ENCODE peak calls at places on chromosomes 12 and 14, in seven cellular contexts. M is fibroblast of pulmonary artery, L is foreskin fibroblast, R is mucosa of descending colon, U is astrocyte of the spinal cord, X is cardiac muscle cell, K is neural progenitor cell. A is an unnamed sample.

GRCh38 chr14:79473676-79474075 is 737.6 kb downstream of the DIO2 start:
- DNase-seq in R (no peak), M (no peak), U (no peak), K (peak), X (no peak), L (no peak), A (peak)

GRCh38 chr12:10623131-10623530 is 9.7 kb upstream of the MAGOHB start:
- DNase-seq in R (no peak), K (no peak), X (no peak), U (no peak), L (peak), M (no peak), A (no peak)

GRCh38 chr12:19453961-19454360 is 14.7 kb downstream of the AEBP2 start:
- DNase-seq in U (no peak), R (no peak), L (no peak), K (peak), X (no peak), M (no peak), A (no peak)

GRCh38 chr12:89070603-89071002 is 281.7 kb downstream of the DUSP6 start:
- DNase-seq in M (no peak), L (no peak), X (no peak), U (no peak), R (no peak), K (no peak), A (no peak)

GRCh38 chr12:104263580-104264358 is 39.8 kb upstream of the EID3 start:
- DNase-seq in K (no peak), R (no peak), U (no peak), M (peak), X (no peak), L (peak), A (peak)

GRCh38 chr12:459430-460258 is at the start of gene B4GALNT3:
- DNase-seq in X (peak), R (peak), U (no peak), L (peak), K (peak), M (peak), A (no peak)

GRCh38 chr14:63652406-63652805 is 10.7 kb upstream of the WDR89 start:
- DNase-seq in X (no peak), R (no peak), U (no peak), M (no peak), K (no peak), L (no peak), A (no peak)

GRCh38 chr12:72729451-72730010 is 457.4 kb downstream of the TRHDE start:
- DNase-seq in R (no peak), M (no peak), L (no peak), K (no peak), U (no peak), X (no peak), A (no peak)

GRCh38 chr14:98177551-98177950 is 1094.4 kb downstream of the BCL11B start:
- DNase-seq in K (no peak), X (no peak), L (no peak), U (no peak), R (no peak), M (no peak), A (no peak)

GRCh38 chr12:120373683-120374082 is 4.7 kb upstream of the MSI1 start:
- DNase-seq in X (no peak), M (no peak), R (no peak), U (no peak), K (no peak), L (no peak), A (no peak)

GRCh38 chr14:54597795-54598443 is 31.0 kb downstream of the SAMD4A start:
- DNase-seq in R (no peak), U (peak), M (no peak), L (peak), X (no peak), K (no peak), A (peak)

GRCh38 chr12:19971396-19971802 is 396.9 kb upstream of the PDE3A start:
- DNase-seq in M (peak), U (peak), R (no peak), X (peak), L (no peak), K (peak), A (peak)

GRCh38 chr12:122473543-122474323 is 27.0 kb downstream of the ZCCHC8 start:
- DNase-seq in X (no peak), K (no peak), U (no peak), L (peak), M (peak), R (no peak), A (peak)

GRCh38 chr14:72851660-72852059 is 42.2 kb downstream of the DPF3 start:
- DNase-seq in L (no peak), X (no peak), K (no peak), M (no peak), R (no peak), U (no peak), A (no peak)

DNA sequence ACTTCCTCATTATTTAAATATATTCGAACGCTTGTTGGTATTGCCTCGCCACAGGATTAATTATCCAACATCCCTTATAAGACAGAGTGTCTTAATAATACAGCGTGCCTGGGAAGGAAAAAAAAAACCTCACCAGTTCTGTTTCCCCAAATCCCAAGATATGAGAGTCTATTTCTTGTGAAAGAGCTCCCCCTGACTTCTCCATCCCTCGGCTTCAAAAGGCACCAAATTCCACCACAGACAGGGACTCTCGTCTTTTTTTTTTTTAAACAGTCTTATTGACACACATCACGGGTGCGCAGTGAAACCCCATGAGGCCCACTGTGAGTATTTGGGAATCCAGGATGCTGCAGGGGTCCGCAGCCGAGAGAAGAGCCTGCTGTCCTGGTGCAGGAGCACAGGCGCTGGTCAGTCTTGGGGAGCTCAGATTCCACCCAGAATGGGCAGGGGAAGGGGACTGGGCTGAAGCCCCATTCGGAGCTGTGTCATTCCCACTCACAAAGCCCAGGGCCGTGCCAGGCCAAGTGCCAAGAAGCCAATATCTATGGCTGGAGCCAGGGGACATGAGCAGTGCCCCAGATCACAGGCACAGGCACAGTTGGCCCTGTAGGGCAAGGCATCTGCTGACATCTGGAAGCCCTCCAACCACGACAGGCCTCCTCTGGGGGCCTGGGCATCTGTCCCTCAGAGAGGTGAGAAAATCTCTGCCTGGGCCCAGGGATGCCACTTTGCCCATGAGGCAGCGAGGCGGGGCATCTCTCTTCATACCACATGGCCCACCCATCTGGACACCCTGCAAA is 71.9 kb downstream of the BCL11B start:
- DNase-seq in K (no peak), M (no peak), L (no peak), X (no peak), U (no peak), R (no peak), A (no peak)
- TF ChIP-seq CTCF in K (peak), M (no peak), L (peak), X (no peak), U (peak), R (no peak), A (no peak)

GRCh38 chr12:85803231-85803630 is 33.0 kb downstream of the RASSF9 start:
- DNase-seq in U (no peak), K (no peak), L (peak), M (peak), R (no peak), X (no peak), A (peak)
- H3K4me3 ChIP-seq in U (no peak), K (no peak), L (no peak), M (no peak), R (no peak), X (no peak), A (no peak)

GRCh38 chr12:12821975-12822374 is 8.8 kb downstream of the DDX47 start:
- DNase-seq in U (no peak), L (no peak), X (no peak), K (no peak), M (no peak), R (no peak), A (no peak)
- TF ChIP-seq CTCF in U (no peak), L (no peak), X (no peak), K (no peak), M (no peak), R (no peak), A (no peak)

DNA sequence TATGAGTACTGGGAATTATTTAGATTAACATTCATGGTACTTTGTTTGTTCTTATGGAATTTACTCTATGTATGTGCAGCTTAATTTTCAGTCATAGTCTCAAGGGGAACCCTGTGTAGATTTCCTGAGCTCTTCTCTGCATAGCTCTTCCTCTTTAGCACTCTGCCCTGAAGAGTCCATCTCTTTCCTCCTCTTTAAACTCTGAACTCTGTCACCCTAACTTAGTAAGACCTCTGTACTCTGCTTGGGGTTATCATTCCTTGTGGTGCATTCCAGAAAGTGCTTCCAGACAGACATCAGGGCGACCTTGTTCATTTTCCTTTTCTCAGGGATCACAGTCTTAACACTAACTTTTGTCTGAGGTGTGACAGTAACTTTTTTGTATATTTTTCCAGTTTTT is 179.2 kb downstream of the RAD51B start:
- DNase-seq in U (no peak), R (no peak), X (no peak), K (no peak), M (no peak), L (peak), A (no peak)
- H3K4me3 ChIP-seq in U (no peak), R (no peak), X (no peak), K (no peak), M (no peak), L (no peak), A (no peak)

DNA sequence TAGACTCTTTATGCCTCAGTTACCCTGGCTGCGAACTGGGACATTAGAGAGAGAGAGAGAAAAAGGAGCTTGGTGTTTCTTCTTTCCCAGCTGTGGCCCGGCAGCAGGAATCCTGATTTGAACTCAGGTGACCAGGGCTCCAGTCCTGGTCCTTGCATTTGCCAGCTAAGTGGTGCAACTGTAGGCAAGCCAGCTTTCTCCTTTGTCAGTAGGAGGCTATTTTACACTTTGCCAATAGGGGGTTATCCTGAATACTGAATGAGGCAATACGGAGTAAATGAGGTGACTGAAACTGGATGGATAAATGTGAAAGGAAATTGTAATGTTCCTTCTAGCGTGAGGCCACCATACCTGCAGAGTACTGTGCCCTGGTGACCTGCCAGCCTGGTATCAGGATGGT is 27.8 kb downstream of the KCNA5 start:
- DNase-seq in K (no peak), X (no peak), U (no peak), L (no peak), M (no peak), R (no peak), A (no peak)
- TF ChIP-seq CTCF in K (peak), X (peak), U (no peak), L (no peak), M (no peak), R (no peak), A (no peak)

DNA sequence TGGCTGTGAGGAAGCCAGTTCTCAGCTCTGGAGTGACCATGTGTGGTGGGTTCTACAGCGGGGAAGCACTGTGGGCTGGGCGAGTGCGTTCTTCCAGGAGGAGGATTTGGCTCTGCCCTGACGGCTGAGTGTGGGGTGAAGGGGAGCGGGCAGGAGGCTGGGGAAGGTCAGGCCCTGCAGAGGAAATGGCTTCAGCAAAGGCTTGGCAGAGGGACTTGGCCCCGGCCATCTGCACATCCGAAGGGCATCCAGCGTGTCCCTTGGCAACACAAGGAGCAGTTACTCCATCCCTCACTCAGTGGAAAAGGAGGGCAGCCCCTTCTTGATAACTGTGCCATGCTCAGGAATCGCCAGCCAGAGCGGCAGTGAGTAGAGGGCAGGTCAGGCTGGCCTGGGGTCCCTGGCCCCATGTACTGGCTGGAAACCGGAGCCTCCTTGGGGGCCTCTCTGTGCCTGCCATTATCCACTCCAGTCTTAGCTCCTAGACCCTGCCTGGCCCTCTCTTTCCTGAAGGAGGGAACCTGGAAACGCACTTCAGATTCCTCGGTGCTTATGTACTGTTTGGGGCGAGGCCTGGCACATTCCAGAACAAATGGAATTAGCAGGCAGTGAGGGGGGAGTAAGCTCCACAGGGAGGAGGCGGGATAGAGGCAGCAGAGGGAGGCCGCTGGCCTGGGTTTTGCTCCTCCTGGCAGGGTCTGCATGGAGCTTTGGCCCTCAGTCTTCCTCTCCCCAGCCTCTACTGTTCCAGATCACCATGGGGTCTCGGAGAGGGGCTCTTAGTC is 133.6 kb upstream of the NCOR2 start:
- DNase-seq in L (peak), U (peak), R (no peak), K (peak), X (peak), M (peak), A (peak)
- H3K4me3 ChIP-seq in L (no peak), U (no peak), R (no peak), K (no peak), X (no peak), M (no peak), A (no peak)

GRCh38 chr14:61569783-61570182 is 125.5 kb upstream of the HIF1A start:
- DNase-seq in X (no peak), L (peak), M (peak), K (no peak), U (peak), R (no peak), A (peak)

GRCh38 chr14:61568572-61569011 is 126.7 kb upstream of the HIF1A start:
- DNase-seq in M (no peak), K (peak), X (peak), L (no peak), R (peak), U (no peak), A (no peak)

GRCh38 chr14:61566537-61567225 is 128.6 kb upstream of the HIF1A start:
- DNase-seq in X (no peak), K (no peak), U (peak), L (peak), M (peak), R (no peak), A (peak)

GRCh38 chr14:61569308-61569707 is 126.0 kb upstream of the HIF1A start:
- DNase-seq in M (no peak), K (no peak), L (no peak), X (no peak), U (no peak), R (no peak), A (no peak)

DNA sequence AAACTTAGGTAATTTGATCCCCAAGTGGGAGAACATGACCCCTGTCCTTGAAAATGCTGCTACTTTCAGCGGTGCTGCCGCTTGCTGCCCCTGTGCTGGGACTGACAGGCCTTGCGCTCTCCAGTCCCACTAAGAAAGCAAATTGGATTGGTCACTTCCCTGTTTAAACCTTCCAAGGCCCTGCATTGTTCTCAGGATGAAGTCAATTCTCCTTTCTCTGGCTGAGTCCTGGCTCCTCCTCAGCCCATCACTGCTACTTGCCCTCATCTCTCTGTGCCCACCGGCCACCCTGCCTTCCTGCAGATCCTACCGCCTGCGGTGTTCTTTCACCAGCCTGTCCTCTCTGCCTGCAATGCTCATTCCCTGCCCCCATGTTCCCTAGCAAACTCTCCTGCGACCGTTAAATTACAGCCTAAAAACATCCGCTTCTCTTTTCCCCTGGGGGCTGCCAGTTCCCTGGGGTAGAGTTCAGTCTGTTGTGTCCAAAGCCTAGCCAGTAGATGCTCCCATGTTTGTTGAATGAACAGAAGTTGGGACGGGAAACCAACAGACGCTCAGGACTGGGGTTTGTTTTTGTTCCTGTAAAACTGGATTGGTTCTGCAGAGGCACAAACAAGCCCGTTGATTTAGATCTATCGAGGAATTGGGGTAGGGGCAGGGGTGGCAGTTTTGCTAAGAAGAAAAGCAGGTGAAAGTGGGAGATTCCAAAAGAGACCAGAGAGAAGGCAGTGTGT is 127.3 kb upstream of the HIF1A start:
- DNase-seq in X (peak), L (no peak), U (no peak), M (no peak), R (no peak), K (peak), A (no peak)
- TF ChIP-seq CTCF in X (no peak), L (no peak), U (no peak), M (no peak), R (no peak), K (no peak), A (no peak)

DNA sequence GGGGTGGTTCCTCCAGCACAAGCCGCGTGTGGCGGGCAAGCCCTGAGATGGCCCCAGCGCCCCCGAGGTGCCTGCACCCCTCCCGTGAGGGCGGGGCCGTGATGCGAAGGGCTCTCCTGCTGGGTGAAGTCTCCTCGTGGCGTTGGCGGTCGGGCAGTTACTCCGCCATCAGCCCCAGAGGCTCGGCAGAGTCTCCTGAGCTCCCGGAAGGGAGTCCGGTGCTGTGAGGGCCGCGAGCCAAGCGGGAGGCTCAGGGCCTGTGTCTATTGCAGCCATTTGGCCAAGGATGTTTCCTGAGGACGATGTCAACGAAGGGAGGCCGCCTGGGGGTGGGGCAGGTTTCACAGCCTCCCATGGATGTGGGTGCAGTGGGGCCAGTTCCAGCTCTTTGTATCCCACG is 78.1 kb upstream of the GALNT9 start:
- DNase-seq in R (no peak), K (no peak), M (peak), L (no peak), X (no peak), U (no peak), A (no peak)
- H3K4me3 ChIP-seq in R (no peak), K (no peak), M (no peak), L (no peak), X (no peak), U (no peak), A (no peak)

GRCh38 chr12:39587247-39587646 is 32.4 kb downstream of the ABCD2 start:
- DNase-seq in K (no peak), X (no peak), M (peak), U (peak), R (peak), L (peak), A (peak)
- TF ChIP-seq CTCF in K (peak), X (peak), M (peak), U (peak), R (no peak), L (peak), A (peak)

GRCh38 chr12:52693261-52693660 is 10.1 kb downstream of the KRT77 start:
- DNase-seq in L (no peak), M (no peak), K (no peak), R (no peak), X (no peak), U (no peak), A (no peak)

GRCh38 chr12:52691076-52691764 is 11.0 kb upstream of the KRT1 start:
- DNase-seq in K (peak), M (no peak), U (no peak), X (peak), L (no peak), R (peak), A (no peak)

GRCh38 chr12:52692253-52692652 is 11.1 kb downstream of the KRT77 start:
- DNase-seq in K (peak), X (peak), L (no peak), M (no peak), R (no peak), U (no peak), A (no peak)

GRCh38 chr12:52690351-52691075 is 10.3 kb upstream of the KRT1 start:
- DNase-seq in L (no peak), U (no peak), X (no peak), R (no peak), M (no peak), K (peak), A (no peak)

GRCh38 chr12:52691765-52692150 is 11.6 kb upstream of the KRT1 start:
- DNase-seq in R (no peak), U (no peak), L (no peak), M (no peak), K (no peak), X (no peak), A (no peak)
- H3K4me3 ChIP-seq in R (no peak), U (no peak), L (no peak), M (no peak), K (no peak), X (no peak), A (no peak)